ENCODE peak calls at places on chromosomes 7 and 10, in six cellular contexts. T is WERI-Rb-1, I is GM10248, A is foreskin fibroblast, D is PC-9, O is HCT116. J is an unnamed sample.

GRCh38 chr10:62637249-62638061 is 167.1 kb upstream of the ADO start:
- DNase-seq in O (no peak), A (peak; percentile 48), I (peak; percentile 26), T (no peak), D (no peak), J (no peak)

GRCh38 chr10:11023009-11023408 is 5.3 kb downstream of the CELF2 start:
- DNase-seq in O (no peak), T (no peak), A (no peak), I (no peak), D (no peak), J (no peak)

GRCh38 chr10:118369806-118370205 is 27.7 kb upstream of the FAM204A start:
- DNase-seq in O (no peak), I (no peak), D (no peak), A (peak; percentile 6), T (peak; percentile 22), J (no peak)

GRCh38 chr10:71390435-71390820 is 6.3 kb upstream of the CDH23 start:
- DNase-seq in I (no peak), O (no peak), D (no peak), T (no peak), A (no peak), J (no peak)

GRCh38 chr7:96833701-96834453 is 124.2 kb upstream of the SEM1 start:
- DNase-seq in A (peak; percentile 34), T (no peak), D (no peak), I (no peak), O (no peak), J (no peak)

GRCh38 chr7:27784399-27785053 is 44.6 kb downstream of the TAX1BP1 start:
- DNase-seq in O (peak; percentile 76), T (no peak), I (peak; percentile 13), D (peak; percentile 98), A (peak; percentile 86), J (no peak)

GRCh38 chr10:93816123-93816747 is 58.5 kb downstream of the LGI1 start:
- DNase-seq in I (peak; percentile 51), A (peak; percentile 91), O (peak; percentile 60), D (peak; percentile 53), T (peak; percentile 71), J (no peak)

GRCh38 chr7:591856-592628 is 72.4 kb upstream of the PDGFA start:
- DNase-seq in D (no peak), A (no peak), O (no peak), I (no peak), T (no peak), J (no peak)

GRCh38 chr7:42272793-42273665 is 36.0 kb upstream of the GLI3 start:
- DNase-seq in D (no peak), O (no peak), A (peak; percentile 62), I (no peak), T (no peak), J (no peak)

GRCh38 chr10:11573497-11573896 is 38.0 kb downstream of the USP6NL start:
- DNase-seq in D (no peak), A (peak; percentile 64), T (no peak), I (no peak), O (no peak), J (no peak)

GRCh38 chr7:74138945-74139843 is 35.0 kb upstream of the EIF4H start:
- DNase-seq in I (no peak), D (no peak), A (no peak), O (no peak), T (no peak), J (no peak)

GRCh38 chr10:122525788-122526187 is 34.8 kb upstream of the DMBT1 start:
- DNase-seq in A (no peak), I (no peak), T (peak; percentile 20), D (no peak), O (peak; percentile 23), J (no peak)
- TF ChIP-seq CTCF in A (no peak), I (no peak), T (peak; percentile 41), D (peak; percentile 59), O (peak; percentile 60), J (no peak)

DNA sequence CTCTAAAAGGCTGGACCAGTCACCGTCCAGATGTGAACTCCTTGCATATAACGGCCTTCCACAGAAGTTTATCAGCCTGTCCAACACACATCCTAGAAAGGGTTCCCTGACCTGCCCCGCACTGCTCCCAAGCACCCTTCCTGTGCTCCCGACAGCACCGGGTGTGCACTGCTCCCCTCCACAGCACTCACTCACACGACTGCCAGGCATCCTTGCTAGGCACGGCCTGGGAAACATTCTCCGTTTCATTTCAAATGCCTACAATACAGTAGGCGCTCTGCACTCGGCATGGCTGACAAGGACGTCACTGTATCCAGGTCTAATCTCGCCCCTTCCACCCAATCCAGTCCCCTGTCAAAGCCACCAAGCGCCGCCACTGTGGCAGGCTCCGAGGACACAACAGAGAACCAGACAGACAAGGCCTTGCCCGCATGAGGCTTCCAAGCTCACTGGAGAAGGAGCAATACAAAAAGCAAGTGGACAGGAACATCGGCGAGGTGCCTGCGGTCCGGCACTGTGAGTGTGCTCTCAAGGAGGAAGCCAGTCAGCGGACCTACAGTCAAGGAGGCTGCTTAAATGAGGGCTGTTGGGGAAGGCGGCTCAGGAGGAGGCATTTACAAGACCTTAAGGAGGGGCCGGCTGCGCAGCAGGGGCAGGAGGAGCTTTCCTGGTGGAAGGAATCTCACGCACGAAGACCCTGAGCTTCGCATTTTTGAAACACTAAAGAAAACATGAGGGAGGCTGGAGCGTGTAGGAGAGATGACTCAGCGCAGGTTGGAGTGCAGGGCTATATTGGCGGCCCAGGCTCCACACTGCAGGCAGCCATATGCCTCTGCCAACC is 29.2 kb downstream of the GNA12 start:
- DNase-seq in O (no peak), D (no peak), I (no peak), T (no peak), A (no peak), J (no peak)
- TF ChIP-seq CTCF in O (no peak), D (no peak), I (no peak), T (no peak), A (no peak), J (no peak)

GRCh38 chr7:159030490-159031134 is 114.1 kb downstream of the VIPR2 start:
- DNase-seq in I (peak; percentile 54), O (peak; percentile 27), A (no peak), D (no peak), T (peak; percentile 85), J (no peak)
- TF ChIP-seq CTCF in I (peak; percentile 3), O (peak; percentile 29), A (no peak), D (no peak), T (peak; percentile 65), J (peak; percentile 27)

GRCh38 chr10:14397069-14397468 is 66.3 kb upstream of the FRMD4A start:
- DNase-seq in T (no peak), I (no peak), D (peak; percentile 73), O (no peak), A (peak; percentile 96), J (peak; percentile 99)

GRCh38 chr10:14394179-14394578 is 63.5 kb upstream of the FRMD4A start:
- DNase-seq in T (no peak), O (no peak), A (no peak), I (no peak), D (no peak), J (no peak)

GRCh38 chr10:14399641-14400040 is 68.9 kb upstream of the FRMD4A start:
- DNase-seq in I (no peak), T (no peak), A (no peak), D (no peak), O (no peak), J (no peak)

GRCh38 chr10:14391342-14391741 is 60.6 kb upstream of the FRMD4A start:
- DNase-seq in A (no peak), T (peak; percentile 13), D (no peak), I (no peak), O (no peak), J (no peak)

DNA sequence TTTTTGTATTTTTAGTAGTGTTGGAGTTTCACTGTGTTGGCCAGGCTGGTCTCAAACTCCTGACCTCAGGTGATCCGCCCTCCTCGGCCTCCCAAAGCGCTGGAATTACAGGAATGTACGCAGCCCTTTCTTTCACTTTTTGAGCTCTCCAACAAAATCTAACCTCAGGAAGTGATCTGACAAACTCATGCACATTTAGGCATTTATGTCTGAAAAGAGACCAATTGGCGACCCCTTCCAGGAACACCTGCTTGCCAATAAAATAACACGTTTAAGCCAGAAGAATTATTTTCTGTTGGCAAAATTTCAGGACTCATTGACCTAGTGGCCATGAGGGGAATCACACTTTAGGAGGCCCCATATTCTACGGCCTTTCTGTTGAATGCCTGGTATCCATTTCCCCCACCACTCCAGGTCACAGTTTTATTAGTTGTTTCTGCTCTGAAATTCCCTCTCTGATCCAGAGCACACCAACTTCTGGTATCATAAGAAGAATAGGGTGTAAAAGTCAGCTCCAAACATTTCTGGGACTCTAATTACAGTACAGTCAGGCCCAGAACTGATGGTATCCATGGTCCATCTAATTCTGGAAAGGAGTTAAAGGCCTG is 65.8 kb upstream of the FRMD4A start:
- DNase-seq in I (no peak), T (no peak), D (no peak), O (no peak), A (peak; percentile 36), J (peak; percentile 73)
- TF ChIP-seq CTCF in I (no peak), T (peak; percentile 22), D (peak; percentile 59), O (peak; percentile 64), A (peak; percentile 56), J (peak; percentile 76)

GRCh38 chr7:150560486-150560885 is 6.7 kb upstream of the GIMAP4 start:
- DNase-seq in T (no peak), O (no peak), A (no peak), I (no peak), D (no peak), J (no peak)
- TF ChIP-seq CTCF in T (peak; percentile 23), O (no peak), A (no peak), I (no peak), D (no peak), J (no peak)

GRCh38 chr7:146175716-146176115 is 59.1 kb downstream of the CNTNAP2 start:
- DNase-seq in I (no peak), D (no peak), O (no peak), T (no peak), A (no peak), J (no peak)

GRCh38 chr7:146176790-146177189 is 60.2 kb downstream of the CNTNAP2 start:
- DNase-seq in I (no peak), O (no peak), T (no peak), D (no peak), A (no peak), J (no peak)

GRCh38 chr7:146172112-146172511 is 55.5 kb downstream of the CNTNAP2 start:
- DNase-seq in O (no peak), T (no peak), D (no peak), A (no peak), I (no peak), J (no peak)
- TF ChIP-seq CTCF in O (no peak), T (peak; percentile 19), D (no peak), A (no peak), I (no peak), J (no peak)

GRCh38 chr10:5040781-5041470 is 37.3 kb upstream of the AKR1C2 start:
- DNase-seq in T (no peak), O (no peak), A (peak; percentile 34), I (no peak), D (no peak), J (no peak)

GRCh38 chr10:5041471-5042023 is 37.9 kb upstream of the AKR1C2 start:
- DNase-seq in T (no peak), A (no peak), I (no peak), O (no peak), D (no peak), J (no peak)

GRCh38 chr10:5042922-5043321 is 39.3 kb upstream of the AKR1C2 start:
- DNase-seq in I (no peak), D (no peak), T (no peak), A (no peak), O (no peak), J (no peak)

GRCh38 chr10:5038703-5039102 is 35.0 kb upstream of the AKR1C2 start:
- DNase-seq in O (no peak), D (no peak), A (peak; percentile 36), I (no peak), T (no peak), J (no peak)

GRCh38 chr10:5040010-5040635 is 36.5 kb upstream of the AKR1C2 start:
- DNase-seq in I (no peak), A (no peak), D (no peak), T (no peak), O (no peak), J (no peak)
- TF ChIP-seq CTCF in I (no peak), A (no peak), D (no peak), T (no peak), O (no peak), J (no peak)